ENCODE peak calls at places on chromosome 19, in ten cellular contexts. Z is tibial nerve; J is neural progenitor cell; H is breast epithelium; T is mammary epithelial cell; L is progenitor cell of endocrine pancreas; W is endodermal cell; M is PC-9; X is lower leg skin; P is CD8-positive, alpha-beta T cell. V is an unnamed sample.

GRCh38 chr19:6772028-6772865 is at the start of gene VAV1:
- DNase-seq in Z (no peak), J (no peak), H (no peak), T (no peak), L (no peak), W (peak), M (no peak), X (no peak), P (peak), V (no peak)

GRCh38 chr19:12365094-12365371 is 450 bp downstream of the ZNF442 start:
- DNase-seq in Z (no peak), J (no peak), H (no peak), T (peak), L (no peak), W (no peak), M (no peak), X (no peak), P (no peak), V (no peak)

GRCh38 chr19:19485161-19485997 is 30.0 kb downstream of the TSSK6 start:
- DNase-seq in Z (no peak), J (no peak), H (no peak), T (no peak), L (no peak), W (no peak), M (no peak), X (no peak), P (no peak), V (no peak)

GRCh38 chr19:40556953-40557530 is 19.6 kb upstream of the SHKBP1 start:
- DNase-seq in Z (no peak), J (no peak), H (no peak), T (no peak), L (no peak), W (peak), M (no peak), X (no peak), P (no peak), V (no peak)

GRCh38 chr19:9673912-9674668 is 810 bp downstream of the ZNF562 start:
- DNase-seq in Z (no peak), J (no peak), H (no peak), T (peak), L (no peak), W (no peak), M (peak), X (no peak), P (no peak), V (no peak)

GRCh38 chr19:38739440-38740251 is 4.6 kb downstream of the CAPN12 start:
- DNase-seq in Z (no peak), J (no peak), H (no peak), T (peak), L (no peak), W (peak), M (no peak), X (no peak), P (no peak), V (no peak)

GRCh38 chr19:12994701-12995595 is at the start of gene NFIX:
- DNase-seq in Z (peak), J (peak), H (peak), T (peak), L (peak), W (peak), M (no peak), X (no peak), P (peak), V (no peak)

GRCh38 chr19:44794610-44795009 is 14.3 kb upstream of the BCAM start:
- DNase-seq in Z (no peak), J (no peak), H (no peak), T (no peak), L (no peak), W (no peak), M (no peak), X (no peak), P (no peak), V (no peak)

GRCh38 chr19:38890686-38891085 is 8.7 kb downstream of the SIRT2 start:
- DNase-seq in Z (no peak), J (no peak), H (no peak), T (no peak), L (no peak), W (no peak), M (no peak), X (no peak), P (no peak), V (no peak)

GRCh38 chr19:16402076-16402475 is 69.7 kb downstream of the EPS15L1 start:
- DNase-seq in Z (no peak), J (no peak), H (no peak), T (no peak), L (no peak), W (no peak), M (no peak), X (no peak), P (no peak), V (no peak)

GRCh38 chr19:35143231-35143715 is at the start of gene FXYD7:
- DNase-seq in Z (no peak), J (peak), H (no peak), T (no peak), L (no peak), W (peak), M (no peak), X (no peak), P (peak), V (no peak)

GRCh38 chr19:13262450-13262849 is 112.2 kb downstream of the IER2 start:
- DNase-seq in Z (no peak), J (peak), H (no peak), T (peak), L (no peak), W (no peak), M (peak), X (no peak), P (no peak), V (no peak)

GRCh38 chr19:37218592-37218935 is 550 bp downstream of the ZNF383 start:
- DNase-seq in Z (no peak), J (no peak), H (no peak), T (no peak), L (no peak), W (no peak), M (no peak), X (no peak), P (peak), V (no peak)

GRCh38 chr19:15225797-15226196 is 6.5 kb downstream of the EPHX3 start:
- DNase-seq in Z (no peak), J (no peak), H (no peak), T (no peak), L (no peak), W (no peak), M (no peak), X (no peak), P (no peak), V (no peak)

GRCh38 chr19:16309653-16310052 is 15.0 kb upstream of the KLF2 start:
- DNase-seq in Z (no peak), J (no peak), H (no peak), T (no peak), L (no peak), W (no peak), M (no peak), X (no peak), P (no peak), V (no peak)

GRCh38 chr19:12840091-12841079 is 2.1 kb downstream of the MAST1 start:
- DNase-seq in Z (no peak), J (peak), H (no peak), T (peak), L (peak), W (peak), M (peak), X (peak), P (no peak), V (no peak)

GRCh38 chr19:52992109-52993004 is 21.4 kb upstream of the ERVV-1 start:
- DNase-seq in Z (no peak), J (peak), H (no peak), T (no peak), L (peak), W (peak), M (no peak), X (no peak), P (no peak), V (no peak)

GRCh38 chr19:55284405-55285058 is 735 bp downstream of the BRSK1 start:
- DNase-seq in Z (no peak), J (peak), H (no peak), T (no peak), L (no peak), W (peak), M (no peak), X (no peak), P (no peak), V (no peak)

GRCh38 chr19:5893907-5894703 is 9.5 kb downstream of the NDUFA11 start:
- DNase-seq in Z (no peak), J (no peak), H (no peak), T (no peak), L (no peak), W (no peak), M (no peak), X (no peak), P (no peak), V (no peak)

GRCh38 chr19:1258707-1259205 is 10.4 kb downstream of the MIDN start:
- DNase-seq in Z (no peak), J (no peak), H (no peak), T (no peak), L (no peak), W (no peak), M (no peak), X (no peak), P (no peak), V (no peak)

GRCh38 chr19:6577410-6578125 is 13.4 kb downstream of the CD70 start:
- DNase-seq in Z (no peak), J (no peak), H (no peak), T (peak), L (no peak), W (no peak), M (no peak), X (no peak), P (no peak), V (no peak)

GRCh38 chr19:37936166-37936565 is 29.2 kb downstream of the SIPA1L3 start:
- DNase-seq in Z (no peak), J (no peak), H (no peak), T (no peak), L (no peak), W (no peak), M (no peak), X (no peak), P (no peak), V (no peak)

GRCh38 chr19:39409886-39410619 is 2.4 kb upstream of the PLEKHG2 start:
- DNase-seq in Z (peak), J (peak), H (no peak), T (no peak), L (no peak), W (no peak), M (no peak), X (peak), P (peak), V (no peak)

GRCh38 chr19:34601071-34601470 is 75.9 kb downstream of the SCGB2B2 start:
- DNase-seq in Z (no peak), J (no peak), H (no peak), T (no peak), L (no peak), W (no peak), M (no peak), X (no peak), P (no peak), V (no peak)

GRCh38 chr19:55255618-55256423 is 3.0 kb downstream of the PPP6R1 start:
- DNase-seq in Z (no peak), J (no peak), H (no peak), T (peak), L (no peak), W (no peak), M (peak), X (no peak), P (peak), V (no peak)

GRCh38 chr19:30227661-30228112 is 144.5 kb upstream of the ZNF536 start:
- DNase-seq in Z (peak), J (peak), H (peak), T (peak), L (peak), W (peak), M (no peak), X (peak), P (peak), V (no peak)

GRCh38 chr19:52567921-52568320 is 2.2 kb upstream of the ZNF701 start:
- DNase-seq in Z (no peak), J (no peak), H (no peak), T (no peak), L (no peak), W (no peak), M (no peak), X (no peak), P (no peak), V (no peak)

GRCh38 chr19:39951686-39952085 is 17.3 kb upstream of the FCGBP start:
- DNase-seq in Z (no peak), J (no peak), H (no peak), T (peak), L (no peak), W (no peak), M (no peak), X (no peak), P (no peak), V (no peak)

GRCh38 chr19:1218751-1219567 is 13.4 kb downstream of the STK11 start:
- DNase-seq in Z (no peak), J (no peak), H (no peak), T (no peak), L (no peak), W (no peak), M (no peak), X (no peak), P (no peak), V (no peak)

GRCh38 chr19:58182577-58182988 is 278 bp upstream of the ZNF274 start:
- DNase-seq in Z (no peak), J (no peak), H (no peak), T (peak), L (no peak), W (no peak), M (no peak), X (peak), P (peak), V (peak)

GRCh38 chr19:48619692-48620565 is 623 bp downstream of the SPHK2 start:
- DNase-seq in Z (no peak), J (no peak), H (no peak), T (no peak), L (no peak), W (peak), M (no peak), X (no peak), P (no peak), V (no peak)
- TF ChIP-seq CTCF in Z (no peak), J (no peak), H (no peak), T (no peak), L (no peak), W (no peak), M (peak), X (no peak), P (no peak), V (no peak)

GRCh38 chr19:8593931-8594330 is 16.6 kb downstream of the ADAMTS10 start:
- DNase-seq in Z (no peak), J (no peak), H (no peak), T (no peak), L (no peak), W (no peak), M (no peak), X (no peak), P (no peak), V (no peak)
- TF ChIP-seq CTCF in Z (no peak), J (peak), H (no peak), T (no peak), L (peak), W (peak), M (peak), X (no peak), P (no peak), V (no peak)

GRCh38 chr19:50906217-50906616 is 5.0 kb downstream of the KLK4 start:
- DNase-seq in Z (peak), J (peak), H (no peak), T (no peak), L (peak), W (peak), M (no peak), X (no peak), P (peak), V (no peak)
- TF ChIP-seq CTCF in Z (peak), J (peak), H (peak), T (peak), L (peak), W (peak), M (peak), X (no peak), P (no peak), V (no peak)

GRCh38 chr19:17942582-17943283 is 9.9 kb downstream of the CCDC124 start:
- DNase-seq in Z (no peak), J (no peak), H (no peak), T (no peak), L (no peak), W (peak), M (no peak), X (no peak), P (no peak), V (no peak)
- TF ChIP-seq CTCF in Z (no peak), J (no peak), H (no peak), T (no peak), L (no peak), W (no peak), M (no peak), X (no peak), P (no peak), V (no peak)

GRCh38 chr19:3671680-3672574 is 28.3 kb downstream of the PIP5K1C start:
- DNase-seq in Z (no peak), J (no peak), H (no peak), T (no peak), L (no peak), W (peak), M (no peak), X (no peak), P (peak), V (no peak)

GRCh38 chr19:3673506-3674439 is 26.5 kb downstream of the PIP5K1C start:
- DNase-seq in Z (no peak), J (no peak), H (no peak), T (no peak), L (no peak), W (peak), M (no peak), X (no peak), P (no peak), V (no peak)

GRCh38 chr19:3674784-3675183 is 25.5 kb downstream of the PIP5K1C start:
- DNase-seq in Z (no peak), J (no peak), H (no peak), T (no peak), L (no peak), W (no peak), M (no peak), X (no peak), P (no peak), V (no peak)

GRCh38 chr19:3672575-3672948 is 27.7 kb downstream of the PIP5K1C start:
- DNase-seq in Z (no peak), J (no peak), H (no peak), T (no peak), L (no peak), W (peak), M (no peak), X (no peak), P (no peak), V (no peak)

DNA sequence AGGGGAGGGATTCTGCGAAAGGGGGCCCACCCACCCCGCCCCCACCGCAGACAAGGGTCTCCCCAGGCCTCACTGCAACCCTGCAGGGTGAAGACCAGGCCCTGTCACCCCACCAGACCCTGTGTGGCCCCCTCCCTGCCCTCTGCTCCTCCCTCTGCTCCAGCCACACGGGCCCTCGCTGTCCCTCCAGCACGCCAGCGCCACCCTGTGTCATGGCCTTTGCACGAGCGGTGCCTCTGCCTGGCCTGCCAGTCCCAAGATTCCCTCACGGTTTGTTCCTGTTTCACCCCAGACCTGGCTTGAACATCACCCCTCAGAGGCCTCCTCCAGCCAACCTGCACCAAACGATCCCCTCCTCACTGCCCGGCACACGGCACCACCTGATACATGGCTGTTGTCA is 27.3 kb downstream of the PIP5K1C start:
- DNase-seq in Z (no peak), J (peak), H (no peak), T (no peak), L (no peak), W (peak), M (no peak), X (no peak), P (no peak), V (no peak)
- TF ChIP-seq CTCF in Z (no peak), J (peak), H (no peak), T (no peak), L (no peak), W (peak), M (no peak), X (no peak), P (no peak), V (no peak)

DNA sequence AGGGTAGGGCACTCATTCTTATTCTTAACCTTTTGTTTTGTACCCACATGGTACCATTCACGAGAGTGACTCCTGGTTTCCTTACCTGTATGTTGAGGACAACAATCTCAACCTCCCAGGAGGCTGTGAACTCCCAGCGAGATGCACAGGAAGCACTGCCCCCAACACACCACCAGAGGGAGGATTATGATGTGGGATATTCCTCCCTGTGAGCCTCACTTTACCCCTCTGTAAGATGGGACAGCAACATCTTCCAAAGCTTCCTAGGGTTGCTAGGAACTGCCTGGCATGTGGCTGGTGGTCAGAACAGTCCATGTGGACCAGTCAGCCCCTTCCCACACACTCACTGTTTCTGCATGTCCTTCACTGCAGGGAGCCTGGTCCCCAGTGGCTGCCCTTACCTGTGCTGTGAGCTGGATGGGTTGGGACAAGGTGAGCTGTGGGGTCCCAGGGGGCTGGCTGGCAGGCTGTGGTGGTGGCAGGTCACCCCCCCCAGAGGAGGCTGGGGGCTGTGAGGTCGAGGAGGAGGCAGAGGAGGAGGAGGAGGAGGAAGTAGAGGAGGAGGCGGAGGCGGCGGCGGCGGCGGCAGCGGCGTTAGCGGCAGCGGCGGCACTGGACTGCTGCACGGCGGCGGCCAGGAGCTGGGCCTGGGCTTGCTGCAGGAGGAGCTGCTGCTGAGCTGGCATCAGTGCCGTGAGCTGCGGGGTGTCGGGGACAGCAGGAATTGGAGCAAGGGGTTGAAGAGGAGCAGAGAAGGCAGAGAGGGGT is 15.8 kb downstream of the POU2F2 start:
- DNase-seq in Z (no peak), J (no peak), H (no peak), T (no peak), L (no peak), W (no peak), M (no peak), X (no peak), P (no peak), V (no peak)
- TF ChIP-seq CTCF in Z (no peak), J (no peak), H (no peak), T (peak), L (peak), W (peak), M (peak), X (no peak), P (no peak), V (no peak)